ENCODE peak calls at places on chromosomes 6 and 20, in five cellular contexts. W is fibroblast of lung; B is lower leg skin; N is CD8-positive, alpha-beta T cell; Y is GM06990. H is an unnamed sample.

GRCh38 chr6:102907181-102907580 is 1513.7 kb downstream of the GRIK2 start:
- DNase-seq in W (no peak), B (no peak), N (no peak), Y (no peak), H (peak; percentile 38)

GRCh38 chr20:44758247-44759101 is 12.8 kb downstream of the KCNK15 start:
- DNase-seq in W (no peak), B (no peak), N (no peak), Y (no peak), H (no peak)

GRCh38 chr20:37511605-37512275 is 9.3 kb upstream of the NNAT start:
- DNase-seq in W (peak; percentile 49), B (no peak), N (no peak), Y (no peak), H (no peak)

GRCh38 chr6:11044712-11045167 is 635 bp upstream of the ELOVL2 start:
- DNase-seq in W (no peak), B (no peak), N (no peak), Y (no peak), H (no peak)

GRCh38 chr6:151962246-151962846 is 154.9 kb downstream of the ESR1 start:
- DNase-seq in W (no peak), B (no peak), N (no peak), Y (no peak), H (peak; percentile 26)

GRCh38 chr6:9360881-9361280 is 925.5 kb upstream of the SLC35B3 start:
- DNase-seq in W (no peak), B (no peak), N (no peak), Y (no peak), H (no peak)

GRCh38 chr6:143037470-143037869 is 23.2 kb upstream of the AIG1 start:
- DNase-seq in W (no peak), B (no peak), N (no peak), Y (no peak), H (no peak)

GRCh38 chr20:7650481-7650880 is 289.8 kb downstream of the HAO1 start:
- DNase-seq in W (peak; percentile 62), B (no peak), N (no peak), Y (no peak), H (no peak)

GRCh38 chr20:49583669-49584417 is 15.9 kb upstream of the PTGIS start:
- DNase-seq in W (peak; percentile 87), B (peak; percentile 89), N (no peak), Y (no peak), H (no peak)

GRCh38 chr20:33875055-33875454 is 63.9 kb downstream of the CHMP4B start:
- DNase-seq in W (no peak), B (no peak), N (no peak), Y (peak; percentile 75), H (peak; percentile 86)

GRCh38 chr20:44465001-44465560 is 10.6 kb upstream of the TTPAL start:
- DNase-seq in W (no peak), B (no peak), N (no peak), Y (no peak), H (no peak)

GRCh38 chr20:51833326-51833725 is 31.0 kb upstream of the SALL4 start:
- DNase-seq in W (no peak), B (no peak), N (no peak), Y (no peak), H (no peak)

GRCh38 chr6:135311446-135312200 is 130.5 kb downstream of the MYB start:
- DNase-seq in W (no peak), B (no peak), N (no peak), Y (no peak), H (no peak)

GRCh38 chr20:49424536-49424935 is 57.9 kb downstream of the KCNB1 start:
- DNase-seq in W (no peak), B (no peak), N (no peak), Y (no peak), H (no peak)

GRCh38 chr20:8855315-8855714 is 213.6 kb upstream of the PLCB4 start:
- DNase-seq in W (peak; percentile 46), B (no peak), N (no peak), Y (no peak), H (no peak)

GRCh38 chr20:50801747-50802125 is 6.9 kb downstream of the BCAS4 start:
- DNase-seq in W (no peak), B (no peak), N (no peak), Y (no peak), H (no peak)

GRCh38 chr20:62643521-62644043 is 1.3 kb downstream of the SLCO4A1 start:
- DNase-seq in W (no peak), B (no peak), N (no peak), Y (no peak), H (no peak)

GRCh38 chr6:26217714-26218075 is 130.5 kb downstream of the HFE start:
- DNase-seq in W (peak; percentile 35), B (no peak), N (no peak), Y (peak; percentile 48), H (peak; percentile 66)

GRCh38 chr6:46062312-46062711 is 46.7 kb upstream of the CLIC5 start:
- DNase-seq in W (peak; percentile 15), B (no peak), N (no peak), Y (no peak), H (no peak)

GRCh38 chr20:47296950-47297349 is 59.5 kb downstream of the ZMYND8 start:
- DNase-seq in W (no peak), B (peak; percentile 32), N (no peak), Y (no peak), H (no peak)

GRCh38 chr20:63330084-63330760 is 30.9 kb downstream of the CHRNA4 start:
- DNase-seq in W (no peak), B (no peak), N (no peak), Y (no peak), H (no peak)

GRCh38 chr20:49288784-49289696 is 11.2 kb upstream of the ZNFX1 start:
- DNase-seq in W (no peak), B (no peak), N (no peak), Y (no peak), H (peak; percentile 39)

GRCh38 chr6:36954262-36954931 is at the start of gene PI16:
- DNase-seq in W (no peak), B (peak; percentile 85), N (no peak), Y (no peak), H (no peak)

GRCh38 chr6:52574709-52575489 is 2.0 kb downstream of the TRAM2 start:
- DNase-seq in W (peak; percentile 67), B (peak; percentile 91), N (peak; percentile 22), Y (no peak), H (peak; percentile 79)

GRCh38 chr6:43950731-43951062 is 176.6 kb downstream of the MRPL14 start:
- DNase-seq in W (no peak), B (no peak), N (no peak), Y (no peak), H (no peak)

GRCh38 chr20:31713312-31714049 is 9.2 kb downstream of the BCL2L1 start:
- DNase-seq in W (peak; percentile 91), B (peak; percentile 96), N (no peak), Y (no peak), H (no peak)

GRCh38 chr6:37059344-37060194 is 54.1 kb downstream of the FGD2 start:
- DNase-seq in W (peak; percentile 95), B (peak; percentile 92), N (no peak), Y (no peak), H (peak; percentile 19)

GRCh38 chr20:29744071-29744470 is 1513.4 kb upstream of the DEFB115 start:
- DNase-seq in W (no peak), B (no peak), N (no peak), Y (no peak), H (no peak)

GRCh38 chr20:19213946-19214490 is 1.6 kb downstream of the SLC24A3 start:
- DNase-seq in W (no peak), B (no peak), N (no peak), Y (no peak), H (no peak)

GRCh38 chr6:79544939-79545450 is 7.8 kb upstream of the LCA5 start:
- DNase-seq in W (peak; percentile 99), B (peak; percentile 85), N (no peak), Y (peak; percentile 50), H (peak; percentile 92)

GRCh38 chr6:169292340-169293124 is 38.9 kb upstream of the THBS2 start:
- DNase-seq in W (peak; percentile 94), B (peak; percentile 92), N (no peak), Y (no peak), H (no peak)

GRCh38 chr20:47568019-47568418 is 66.3 kb downstream of the NCOA3 start:
- DNase-seq in W (peak; percentile 90), B (peak; percentile 25), N (no peak), Y (no peak), H (no peak)

GRCh38 chr6:48098923-48099322 is 12.1 kb downstream of the PTCHD4 start:
- DNase-seq in W (no peak), B (no peak), N (no peak), Y (no peak), H (no peak)

GRCh38 chr6:35312763-35313125 is 15.1 kb downstream of the DEF6 start:
- DNase-seq in W (no peak), B (no peak), N (no peak), Y (no peak), H (no peak)

GRCh38 chr6:122818866-122819265 is 29.8 kb downstream of the SMPDL3A start:
- DNase-seq in W (no peak), B (no peak), N (no peak), Y (no peak), H (no peak)

GRCh38 chr6:15511248-15512125 is 151.3 kb downstream of the DTNBP1 start:
- DNase-seq in W (no peak), B (no peak), N (no peak), Y (no peak), H (no peak)

GRCh38 chr6:15510536-15511247 is 152.1 kb downstream of the DTNBP1 start:
- DNase-seq in W (no peak), B (no peak), N (no peak), Y (no peak), H (no peak)

GRCh38 chr6:15513801-15514711 is 148.8 kb downstream of the DTNBP1 start:
- DNase-seq in W (no peak), B (no peak), N (no peak), Y (no peak), H (no peak)

GRCh38 chr6:15513131-15513771 is 149.6 kb downstream of the DTNBP1 start:
- DNase-seq in W (no peak), B (no peak), N (no peak), Y (no peak), H (no peak)

GRCh38 chr6:15512126-15512525 is 150.7 kb downstream of the DTNBP1 start:
- DNase-seq in W (no peak), B (no peak), N (no peak), Y (no peak), H (no peak)
- TF ChIP-seq CTCF in W (peak; percentile 20), B (no peak), N (no peak), Y (no peak), H (no peak)

GRCh38 chr6:167678102-167679101 is 148.3 kb upstream of the AFDN start:
- DNase-seq in W (no peak), B (no peak), N (no peak), Y (no peak), H (no peak)
- H3K4me3 ChIP-seq in W (no peak overlapping the region), B (no peak overlapping the region), N (no peak overlapping the region), Y (no peak overlapping the region), H (no peak overlapping the region)

GRCh38 chr20:15643713-15644112 is 929.5 kb downstream of the KIF16B start:
- DNase-seq in W (peak; percentile 15), B (no peak), N (no peak), Y (no peak), H (peak; percentile 22)
- TF ChIP-seq CTCF in W (peak; percentile 28), B (no peak), N (no peak), Y (peak; percentile 26), H (peak; percentile 21)

DNA sequence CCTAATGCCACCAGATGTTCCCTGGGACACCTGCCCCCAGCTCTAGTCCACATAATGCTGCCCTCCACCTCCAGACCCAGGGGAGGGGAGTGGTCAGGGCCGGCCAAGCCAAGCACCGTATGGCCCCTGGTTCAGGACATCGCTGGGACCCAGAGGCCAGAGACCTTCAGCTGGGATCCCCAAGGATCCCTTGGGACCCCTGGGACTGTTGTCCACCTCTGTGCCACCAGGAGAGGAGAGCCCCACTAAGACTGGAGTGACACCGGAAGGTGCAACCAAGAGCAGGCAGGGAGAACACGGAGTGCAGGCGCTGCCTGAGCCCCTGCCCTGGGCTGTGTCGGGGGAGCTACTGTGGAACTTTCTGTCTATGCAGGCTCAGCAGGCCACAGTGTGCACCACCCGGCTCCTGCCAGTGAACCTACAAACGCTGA is 43.6 kb downstream of the CTCFL start:
- DNase-seq in W (no peak), B (no peak), N (no peak), Y (peak; percentile 66), H (peak; percentile 60)
- H3K4me3 ChIP-seq in W (no peak overlapping the region), B (no peak overlapping the region), N (peak overlapping the region; percentile 45), Y (peak overlapping the region; percentile 16), H (peak overlapping the region; percentile 7)

H was measured in GM12865.